ENCODE peak calls at places on chromosomes 7 and 10, in seven cellular contexts. One of them, this sample, is unnamed.

GRCh38 chr7:40008218-40008815 is 58.3 kb downstream of the CDK13 start:
- DNase-seq in HFF-Myc: peak; percentile 3
- DNase-seq in Calu3: peak; percentile 43
- DNase-seq in left ventricle myocardium inferior: no peak
- DNase-seq in right lobe of liver: no peak
- DNase-seq in spleen: no peak
- DNase-seq in chondrocyte: no peak
- DNase-seq in this sample: no peak

GRCh38 chr7:24877790-24878311 is 102.1 kb downstream of the OSBPL3 start:
- DNase-seq in HFF-Myc: no peak
- DNase-seq in Calu3: no peak
- DNase-seq in left ventricle myocardium inferior: no peak
- DNase-seq in right lobe of liver: no peak
- DNase-seq in spleen: no peak
- DNase-seq in chondrocyte: no peak
- DNase-seq in this sample: no peak

GRCh38 chr7:158494162-158494586 is 93.4 kb downstream of the PTPRN2 start:
- DNase-seq in HFF-Myc: no peak
- DNase-seq in Calu3: no peak
- DNase-seq in left ventricle myocardium inferior: no peak
- DNase-seq in right lobe of liver: no peak
- DNase-seq in spleen: peak; percentile 64
- DNase-seq in chondrocyte: no peak
- DNase-seq in this sample: no peak

GRCh38 chr10:47339759-47340612 is 8.2 kb upstream of the RBP3 start:
- DNase-seq in HFF-Myc: no peak
- DNase-seq in Calu3: no peak
- DNase-seq in left ventricle myocardium inferior: no peak
- DNase-seq in right lobe of liver: no peak
- DNase-seq in spleen: peak; percentile 64
- DNase-seq in chondrocyte: peak; percentile 72
- DNase-seq in this sample: no peak

GRCh38 chr7:131483586-131483985 is 72.8 kb downstream of the PODXL start:
- DNase-seq in HFF-Myc: no peak
- DNase-seq in Calu3: no peak
- DNase-seq in left ventricle myocardium inferior: no peak
- DNase-seq in right lobe of liver: no peak
- DNase-seq in spleen: no peak
- DNase-seq in chondrocyte: no peak
- DNase-seq in this sample: no peak

GRCh38 chr10:28569506-28570159 is 36.7 kb downstream of the WAC start:
- DNase-seq in HFF-Myc: peak; percentile 2
- DNase-seq in Calu3: no peak
- DNase-seq in left ventricle myocardium inferior: no peak
- DNase-seq in right lobe of liver: no peak
- DNase-seq in spleen: no peak
- DNase-seq in chondrocyte: no peak
- DNase-seq in this sample: no peak

GRCh38 chr10:133438711-133439273 is 14.4 kb upstream of the SPRN start:
- DNase-seq in HFF-Myc: no peak
- DNase-seq in Calu3: no peak
- DNase-seq in left ventricle myocardium inferior: no peak
- DNase-seq in right lobe of liver: peak; percentile 51
- DNase-seq in spleen: no peak
- DNase-seq in chondrocyte: no peak
- DNase-seq in this sample: no peak

GRCh38 chr7:101986335-101986734 is 168.9 kb downstream of the CUX1 start:
- DNase-seq in HFF-Myc: no peak
- DNase-seq in Calu3: no peak
- DNase-seq in left ventricle myocardium inferior: no peak
- DNase-seq in right lobe of liver: no peak
- DNase-seq in spleen: no peak
- DNase-seq in chondrocyte: no peak
- DNase-seq in this sample: no peak

GRCh38 chr7:44277851-44278250 is 47.5 kb downstream of the CAMK2B start:
- DNase-seq in HFF-Myc: peak; percentile 22
- DNase-seq in Calu3: no peak
- DNase-seq in left ventricle myocardium inferior: peak; percentile 83
- DNase-seq in right lobe of liver: peak; percentile 52
- DNase-seq in spleen: no peak
- DNase-seq in chondrocyte: peak; percentile 77
- DNase-seq in this sample: no peak

GRCh38 chr10:2933519-2933918 is 133.8 kb upstream of the PFKP start:
- DNase-seq in HFF-Myc: no peak
- DNase-seq in Calu3: no peak
- DNase-seq in left ventricle myocardium inferior: no peak
- DNase-seq in right lobe of liver: no peak
- DNase-seq in spleen: no peak
- DNase-seq in chondrocyte: no peak
- DNase-seq in this sample: no peak

GRCh38 chr7:90430614-90431445 is 27.6 kb downstream of the CLDN12 start:
- DNase-seq in HFF-Myc: no peak
- DNase-seq in Calu3: no peak
- DNase-seq in left ventricle myocardium inferior: no peak
- DNase-seq in right lobe of liver: no peak
- DNase-seq in spleen: no peak
- DNase-seq in chondrocyte: no peak
- DNase-seq in this sample: no peak

GRCh38 chr10:70657036-70657435 is 15.3 kb upstream of the ADAMTS14 start:
- DNase-seq in HFF-Myc: no peak
- DNase-seq in Calu3: no peak
- DNase-seq in left ventricle myocardium inferior: no peak
- DNase-seq in right lobe of liver: peak; percentile 4
- DNase-seq in spleen: no peak
- DNase-seq in chondrocyte: peak; percentile 21
- DNase-seq in this sample: no peak

GRCh38 chr7:111083423-111083822 is 7.5 kb upstream of the LRRN3 start:
- DNase-seq in HFF-Myc: peak; percentile 70
- DNase-seq in Calu3: no peak
- DNase-seq in left ventricle myocardium inferior: no peak
- DNase-seq in right lobe of liver: no peak
- DNase-seq in spleen: no peak
- DNase-seq in chondrocyte: no peak
- DNase-seq in this sample: no peak

GRCh38 chr10:30048768-30049507 is 10.4 kb downstream of the JCAD start:
- DNase-seq in HFF-Myc: no peak
- DNase-seq in Calu3: no peak
- DNase-seq in left ventricle myocardium inferior: peak; percentile 34
- DNase-seq in right lobe of liver: no peak
- DNase-seq in spleen: no peak
- DNase-seq in chondrocyte: no peak
- DNase-seq in this sample: no peak

GRCh38 chr10:31928531-31929259 is at the start of gene ARHGAP12:
- DNase-seq in HFF-Myc: no peak
- DNase-seq in Calu3: peak; percentile 95
- DNase-seq in left ventricle myocardium inferior: peak; percentile 93
- DNase-seq in right lobe of liver: peak; percentile 96
- DNase-seq in spleen: peak; percentile 97
- DNase-seq in chondrocyte: peak; percentile 94
- DNase-seq in this sample: peak; percentile 86

GRCh38 chr7:158096582-158096981 is 491.0 kb downstream of the PTPRN2 start:
- DNase-seq in HFF-Myc: no peak
- DNase-seq in Calu3: no peak
- DNase-seq in left ventricle myocardium inferior: no peak
- DNase-seq in right lobe of liver: peak; percentile 42
- DNase-seq in spleen: peak; percentile 60
- DNase-seq in chondrocyte: peak; percentile 48
- DNase-seq in this sample: no peak

GRCh38 chr7:25619963-25620799 is 391.9 kb upstream of the NPVF start:
- DNase-seq in HFF-Myc: no peak
- DNase-seq in Calu3: no peak
- DNase-seq in left ventricle myocardium inferior: peak; percentile 34
- DNase-seq in right lobe of liver: no peak
- DNase-seq in spleen: no peak
- DNase-seq in chondrocyte: no peak
- DNase-seq in this sample: no peak

GRCh38 chr7:33351709-33352108 is 222.3 kb downstream of the BBS9 start:
- DNase-seq in HFF-Myc: no peak
- DNase-seq in Calu3: no peak
- DNase-seq in left ventricle myocardium inferior: no peak
- DNase-seq in right lobe of liver: no peak
- DNase-seq in spleen: no peak
- DNase-seq in chondrocyte: no peak
- DNase-seq in this sample: no peak

GRCh38 chr10:100737359-100738054 is 7.9 kb upstream of the PAX2 start:
- DNase-seq in HFF-Myc: no peak
- DNase-seq in Calu3: no peak
- DNase-seq in left ventricle myocardium inferior: no peak
- DNase-seq in right lobe of liver: no peak
- DNase-seq in spleen: peak; percentile 55
- DNase-seq in chondrocyte: no peak
- DNase-seq in this sample: no peak

GRCh38 chr10:46305986-46306385 is 19.2 kb downstream of the ANTXRL start:
- DNase-seq in HFF-Myc: no peak
- DNase-seq in Calu3: no peak
- DNase-seq in left ventricle myocardium inferior: no peak
- DNase-seq in right lobe of liver: no peak
- DNase-seq in spleen: no peak
- DNase-seq in chondrocyte: no peak
- DNase-seq in this sample: no peak

GRCh38 chr10:5591336-5591824 is 66.6 kb downstream of the CALML3 start:
- DNase-seq in HFF-Myc: no peak
- DNase-seq in Calu3: no peak
- DNase-seq in left ventricle myocardium inferior: no peak
- DNase-seq in right lobe of liver: peak; percentile 34
- DNase-seq in spleen: peak; percentile 60
- DNase-seq in chondrocyte: peak; percentile 72
- DNase-seq in this sample: no peak

DNA sequence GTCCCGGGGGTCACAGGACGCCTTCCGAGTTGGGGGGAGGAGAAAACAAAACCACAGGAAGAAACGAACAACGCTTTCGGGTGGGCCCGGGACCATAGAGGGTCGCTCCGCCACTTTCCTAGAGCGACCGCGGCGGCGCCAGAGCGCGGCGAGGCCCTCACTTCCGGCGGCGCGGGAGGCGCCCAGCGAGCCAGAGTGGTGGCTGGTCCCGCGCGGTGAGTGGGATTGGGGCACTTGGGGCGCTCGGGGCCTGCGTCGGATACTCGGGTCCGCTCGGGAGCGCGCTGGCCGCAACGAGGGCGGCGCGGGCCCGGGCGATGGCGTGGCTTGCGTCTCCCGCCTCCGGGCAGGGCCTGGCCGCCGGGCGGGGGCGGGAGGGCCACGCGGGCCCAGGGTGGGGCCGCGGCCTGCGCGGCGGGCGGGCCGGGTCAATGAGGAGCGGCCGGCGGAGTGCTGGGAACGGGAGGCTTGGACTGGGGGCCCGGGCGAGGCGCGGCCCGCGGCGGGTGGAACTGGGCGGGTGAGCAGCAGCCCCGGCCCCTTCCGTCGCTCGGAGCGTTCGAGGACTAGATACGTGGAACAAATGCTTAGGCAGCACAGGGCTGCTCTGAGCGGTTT is at the start of gene ZNF22:
- DNase-seq in HFF-Myc: no peak
- DNase-seq in Calu3: peak; percentile 57
- DNase-seq in left ventricle myocardium inferior: peak; percentile 73
- DNase-seq in right lobe of liver: peak; percentile 77
- DNase-seq in spleen: peak; percentile 94
- DNase-seq in chondrocyte: no peak
- DNase-seq in this sample: no peak
- TF ChIP-seq CTCF in HFF-Myc: no peak
- TF ChIP-seq CTCF in Calu3: no peak
- TF ChIP-seq CTCF in left ventricle myocardium inferior: peak; percentile 45
- TF ChIP-seq CTCF in right lobe of liver: no peak
- TF ChIP-seq CTCF in spleen: no peak
- TF ChIP-seq CTCF in chondrocyte: peak; percentile 33
- TF ChIP-seq CTCF in this sample: no peak

GRCh38 chr7:127884066-127884559 is 147.1 kb downstream of the LRRC4 start:
- DNase-seq in HFF-Myc: no peak
- DNase-seq in Calu3: no peak
- DNase-seq in left ventricle myocardium inferior: peak; percentile 24
- DNase-seq in right lobe of liver: no peak
- DNase-seq in spleen: no peak
- DNase-seq in chondrocyte: no peak
- DNase-seq in this sample: no peak
- TF ChIP-seq CTCF in HFF-Myc: no peak
- TF ChIP-seq CTCF in Calu3: no peak
- TF ChIP-seq CTCF in left ventricle myocardium inferior: peak; percentile 43
- TF ChIP-seq CTCF in right lobe of liver: peak; percentile 20
- TF ChIP-seq CTCF in spleen: no peak
- TF ChIP-seq CTCF in chondrocyte: peak; percentile 31
- TF ChIP-seq CTCF in this sample: no peak

DNA sequence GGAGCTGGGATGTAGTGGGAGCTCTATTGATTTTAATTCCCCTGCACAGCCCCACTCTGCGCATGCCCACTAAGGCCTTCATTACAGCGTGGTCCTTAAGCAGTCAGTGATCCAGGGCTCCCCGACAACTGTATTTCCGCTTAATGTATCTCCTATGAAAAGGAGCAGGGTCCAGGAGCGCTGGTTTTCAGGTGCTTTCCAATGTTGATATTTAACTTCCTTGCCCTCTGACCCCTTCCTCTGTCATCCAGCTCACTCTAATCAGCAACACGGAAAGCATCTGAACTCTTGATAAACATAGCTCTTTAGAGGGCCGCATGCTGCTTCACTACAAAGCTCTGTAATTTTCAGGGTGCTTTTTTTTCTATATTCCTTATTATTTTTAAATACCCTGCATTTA is 466.1 kb upstream of the CELF2 start:
- DNase-seq in HFF-Myc: no peak
- DNase-seq in Calu3: no peak
- DNase-seq in left ventricle myocardium inferior: no peak
- DNase-seq in right lobe of liver: no peak
- DNase-seq in spleen: no peak
- DNase-seq in chondrocyte: no peak
- DNase-seq in this sample: no peak
- TF ChIP-seq CTCF in HFF-Myc: no peak
- TF ChIP-seq CTCF in Calu3: no peak
- TF ChIP-seq CTCF in left ventricle myocardium inferior: no peak
- TF ChIP-seq CTCF in right lobe of liver: no peak
- TF ChIP-seq CTCF in spleen: no peak
- TF ChIP-seq CTCF in chondrocyte: no peak
- TF ChIP-seq CTCF in this sample: no peak

GRCh38 chr7:134690016-134690415 is 43.4 kb downstream of the BPGM start:
- DNase-seq in HFF-Myc: no peak
- DNase-seq in Calu3: no peak
- DNase-seq in left ventricle myocardium inferior: no peak
- DNase-seq in right lobe of liver: no peak
- DNase-seq in spleen: no peak
- DNase-seq in chondrocyte: no peak
- DNase-seq in this sample: no peak
- TF ChIP-seq CTCF in HFF-Myc: peak; percentile 44
- TF ChIP-seq CTCF in Calu3: no peak
- TF ChIP-seq CTCF in left ventricle myocardium inferior: peak; percentile 67
- TF ChIP-seq CTCF in right lobe of liver: peak; percentile 43
- TF ChIP-seq CTCF in spleen: no peak
- TF ChIP-seq CTCF in chondrocyte: peak; percentile 94
- TF ChIP-seq CTCF in this sample: no peak